ENCODE peak calls at places on chromosomes 11 and 22, in seven cellular contexts. M is stomach, Q is HCT116, E is suprapubic skin, P is spleen, G is transverse colon, S is sigmoid colon. H is an unnamed sample.

GRCh38 chr11:118054712-118055640 is 21.9 kb upstream of the TMPRSS4 start:
- DNase-seq in G (peak), P (no peak), E (peak), M (peak), S (peak), Q (no peak), H (peak)

GRCh38 chr11:48044577-48044976 is 64.2 kb downstream of the PTPRJ start:
- DNase-seq in Q (no peak), M (no peak), E (no peak), P (peak), G (no peak), S (no peak), H (no peak)

GRCh38 chr22:37624017-37624365 is 15.4 kb downstream of the GGA1 start:
- DNase-seq in S (no peak), P (no peak), E (peak), M (no peak), Q (no peak), G (peak), H (no peak)

GRCh38 chr22:31089101-31090100 is 8.3 kb downstream of the SMTN start:
- DNase-seq in G (peak), M (peak), E (no peak), S (peak), P (peak), Q (no peak), H (no peak)

GRCh38 chr11:9922806-9923205 is 258.9 kb downstream of the SWAP70 start:
- DNase-seq in E (no peak), G (no peak), S (no peak), M (no peak), P (no peak), Q (no peak), H (no peak)

GRCh38 chr22:22942511-22943329 is 55.1 kb downstream of the IGLL5 start:
- DNase-seq in P (peak), S (peak), E (peak), G (peak), M (peak), Q (peak), H (peak)

GRCh38 chr11:68890490-68891231 is 13.0 kb downstream of the MRPL21 start:
- DNase-seq in P (peak), G (peak), Q (no peak), S (peak), M (peak), E (peak), H (no peak)

GRCh38 chr22:46971141-46971775 is 208.8 kb downstream of the TBC1D22A start:
- DNase-seq in P (no peak), M (no peak), Q (no peak), G (no peak), E (no peak), S (peak), H (no peak)

GRCh38 chr11:2675540-2675939 is 24.3 kb downstream of the KCNQ1OT1 start:
- DNase-seq in G (no peak), M (no peak), E (peak), Q (no peak), P (peak), S (peak), H (no peak)

GRCh38 chr11:90738799-90739198 is 516.0 kb upstream of the CHORDC1 start:
- DNase-seq in S (no peak), P (no peak), G (no peak), M (no peak), Q (no peak), E (no peak), H (no peak)

GRCh38 chr22:43225609-43226008 is 38.7 kb upstream of the TTLL12 start:
- DNase-seq in S (no peak), P (no peak), G (no peak), M (no peak), E (no peak), Q (no peak), H (no peak)

GRCh38 chr11:101618691-101619090 is 34.9 kb upstream of the TRPC6 start:
- DNase-seq in G (no peak), S (no peak), Q (no peak), M (no peak), E (no peak), P (no peak), H (no peak)

GRCh38 chr11:102623128-102623527 is 2.0 kb downstream of the MMP20 start:
- DNase-seq in E (no peak), S (no peak), G (no peak), M (no peak), P (no peak), Q (no peak), H (no peak)

GRCh38 chr11:1936781-1937615 is 10.1 kb upstream of the MRPL23 start:
- DNase-seq in Q (no peak), E (peak), M (no peak), P (peak), G (no peak), S (peak), H (no peak)

GRCh38 chr11:82671451-82671850 is 62.2 kb downstream of the FAM181B start:
- DNase-seq in Q (no peak), S (no peak), G (no peak), E (no peak), P (no peak), M (no peak), H (no peak)

GRCh38 chr11:72676874-72677341 is 2.7 kb upstream of the PDE2A start:
- DNase-seq in G (peak), E (peak), M (peak), S (no peak), Q (no peak), P (peak), H (no peak)

GRCh38 chr11:8218840-8219239 is 44.8 kb downstream of the LMO1 start:
- DNase-seq in M (no peak), S (no peak), G (no peak), Q (no peak), P (no peak), E (no peak), H (no peak)

GRCh38 chr11:86804871-86805415 is 4.6 kb downstream of the PRSS23 start:
- DNase-seq in P (no peak), Q (no peak), G (no peak), M (no peak), E (no peak), S (no peak), H (no peak)

GRCh38 chr22:35538801-35539321 is 1.8 kb upstream of the RASD2 start:
- DNase-seq in P (no peak), S (no peak), G (peak), E (no peak), Q (peak), M (no peak), H (no peak)

GRCh38 chr22:46064236-46064965 is 85.9 kb upstream of the PPARA start:
- DNase-seq in E (peak), G (peak), S (peak), P (peak), M (peak), Q (no peak), H (no peak)

GRCh38 chr11:99937330-99937729 is 749.8 kb upstream of the ARHGAP42 start:
- DNase-seq in S (no peak), Q (no peak), P (no peak), M (no peak), E (no peak), G (no peak), H (no peak)

DNA sequence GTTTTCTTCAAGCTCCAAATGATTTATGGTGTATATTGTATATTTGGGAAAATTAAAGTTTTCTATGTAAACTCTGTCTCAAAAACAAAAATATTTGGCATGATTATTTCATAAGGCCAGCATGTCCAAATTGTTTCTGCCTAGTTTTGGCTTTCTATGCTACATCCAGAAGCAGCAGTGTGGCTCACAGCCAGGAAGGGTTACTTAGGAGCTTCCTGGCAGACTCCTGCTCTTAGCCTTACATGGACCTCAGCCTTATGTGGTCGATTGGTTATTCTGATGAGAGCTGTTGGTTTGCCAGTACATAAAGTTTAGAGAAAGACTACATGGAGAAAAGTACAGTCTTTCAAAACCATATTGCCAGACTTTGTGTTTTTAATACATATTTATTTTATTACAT is 297.7 kb upstream of the FAT3 start:
- DNase-seq in S (peak), Q (no peak), M (no peak), E (no peak), P (no peak), G (peak), H (no peak)
- TF ChIP-seq POLR2AphosphoS5 in S (no peak), Q (no peak), M (no peak), E (no peak), P (peak), G (peak), H (no peak)

DNA sequence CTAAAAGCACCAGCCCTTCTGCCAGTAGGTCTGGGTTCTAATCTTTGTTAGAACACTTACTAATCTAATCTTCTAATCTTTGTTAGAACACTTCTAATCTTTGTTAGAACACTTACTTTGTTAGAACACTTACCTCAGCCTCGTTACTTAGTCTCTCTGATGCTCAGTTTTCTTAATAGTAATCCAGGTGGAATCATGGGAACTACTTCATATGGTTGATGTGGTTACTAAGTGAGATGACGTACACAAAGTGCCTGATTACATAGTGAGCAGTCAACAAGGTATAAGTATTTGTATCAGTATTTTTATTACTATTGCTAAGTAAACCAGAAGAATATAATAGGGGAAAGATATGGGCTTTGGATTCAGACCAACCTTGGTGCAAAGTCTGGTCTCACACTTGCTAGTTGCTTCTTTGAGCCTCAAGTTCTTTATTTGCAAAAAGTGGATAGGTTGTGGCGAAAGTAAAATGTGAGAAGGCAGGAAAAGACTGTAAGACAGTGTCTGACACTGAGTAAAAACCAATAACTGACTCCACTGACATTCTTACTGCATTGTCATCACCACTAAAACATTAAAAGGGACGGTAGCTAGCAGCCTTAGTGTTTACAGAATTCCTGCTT is 83.7 kb downstream of the TRAF6 start:
- DNase-seq in Q (no peak), G (no peak), S (no peak), E (no peak), M (no peak), P (no peak), H (no peak)
- H3K4me3 ChIP-seq in Q (no peak), G (no peak), S (no peak), E (no peak), M (no peak), P (no peak), H (no peak)

DNA sequence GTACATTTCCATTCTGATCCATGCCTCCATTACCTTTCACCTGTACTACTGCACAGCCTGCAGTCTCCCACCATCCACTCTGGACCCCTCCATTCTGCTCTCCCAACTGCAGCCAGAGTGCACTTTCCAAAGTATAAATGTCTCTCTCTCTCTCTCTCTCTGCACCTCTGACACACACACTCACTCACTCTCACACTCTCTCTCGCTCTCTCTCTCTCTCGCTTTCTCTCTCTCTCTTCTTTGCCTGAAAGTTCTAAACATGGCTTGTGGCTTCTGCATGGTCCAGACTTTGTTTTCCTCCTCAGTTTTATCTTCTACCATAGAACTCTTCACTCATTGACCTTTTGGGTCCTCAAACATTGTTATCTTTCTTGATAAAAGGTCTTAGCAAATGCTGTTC is 76.6 kb downstream of the WNT11 start:
- DNase-seq in S (no peak), E (no peak), Q (no peak), G (no peak), P (no peak), M (no peak), H (no peak)
- TF ChIP-seq POLR2AphosphoS5 in S (no peak), E (no peak), Q (no peak), G (no peak), P (no peak), M (no peak), H (no peak)

DNA sequence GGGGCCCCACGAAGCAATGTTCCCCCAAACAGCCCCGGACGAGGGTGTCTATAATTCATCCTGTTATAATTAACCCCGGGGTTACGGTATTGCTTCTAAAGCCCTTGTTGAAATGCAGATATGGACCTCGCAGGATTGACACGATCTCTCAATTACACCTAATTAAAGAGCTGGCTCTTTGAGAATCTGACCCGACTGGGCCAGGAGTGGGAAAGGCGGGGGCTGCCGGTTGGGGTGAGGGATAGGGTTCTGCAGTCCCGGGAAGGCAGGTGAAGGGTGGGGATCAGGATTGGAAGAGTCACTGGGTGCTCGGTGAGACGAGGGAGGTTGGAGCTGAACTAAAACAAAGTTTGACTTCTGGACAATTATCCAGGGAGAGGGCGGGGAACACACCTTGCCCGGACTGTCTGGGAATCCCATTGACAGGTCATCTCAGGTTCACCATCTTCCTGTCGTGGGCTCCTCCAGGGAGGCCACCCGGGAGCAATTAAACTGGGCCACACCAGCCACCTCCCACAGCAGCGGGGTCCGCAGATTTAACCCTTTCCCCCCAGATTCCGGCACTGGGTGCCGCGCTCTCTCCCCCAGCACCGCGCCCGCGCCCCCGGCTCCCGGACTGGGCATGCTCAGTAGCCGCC is 368 bp upstream of the ELMOD1 start:
- DNase-seq in Q (no peak), S (no peak), M (no peak), P (no peak), E (no peak), G (no peak), H (no peak)
- H3K4me3 ChIP-seq in Q (peak), S (peak), M (peak), P (peak), E (peak), G (peak), H (peak)

H was measured in vagina.